ENCODE peak calls at places on chromosomes 12 and 14, in four cellular contexts. F is uterus, V is A549, H is lung. W is an unnamed sample.

GRCh38 chr12:94235894-94236293 is 87.5 kb downstream of the PLXNC1 start:
- DNase-seq in V (no peak), F (no peak), H (no peak), W (no peak)

GRCh38 chr14:102982852-102983470 is 60.5 kb downstream of the AMN start:
- DNase-seq in V (peak), H (no peak), F (no peak), W (no peak)

GRCh38 chr12:15855646-15856045 is 26.5 kb upstream of the STRAP start:
- DNase-seq in F (no peak), H (no peak), V (no peak), W (no peak)

GRCh38 chr12:117518594-117519270 is 157.3 kb upstream of the NOS1 start:
- DNase-seq in V (no peak), H (peak), F (no peak), W (no peak)

GRCh38 chr14:61552196-61552595 is 143.1 kb upstream of the HIF1A start:
- DNase-seq in H (no peak), V (no peak), F (no peak), W (no peak)

GRCh38 chr14:75268638-75269550 is 9.7 kb upstream of the FOS start:
- DNase-seq in F (no peak), H (no peak), V (no peak), W (no peak)

GRCh38 chr12:49046129-49046895 is 14.3 kb downstream of the KMT2D start:
- DNase-seq in F (no peak), H (no peak), V (no peak), W (no peak)

GRCh38 chr14:85867450-85867849 is 337.5 kb downstream of the FLRT2 start:
- DNase-seq in H (no peak), V (peak), F (no peak), W (no peak)

GRCh38 chr14:35161231-35161630 is 38.9 kb downstream of the PRORP start:
- DNase-seq in V (no peak), H (no peak), F (no peak), W (no peak)

GRCh38 chr14:69614592-69614991 is 3.2 kb downstream of the SUSD6 start:
- DNase-seq in H (peak), F (no peak), V (no peak), W (no peak)

GRCh38 chr12:65276923-65277322 is 1.6 kb upstream of the MSRB3 start:
- DNase-seq in H (no peak), V (no peak), F (no peak), W (no peak)

GRCh38 chr12:65277994-65278575 is 398 bp upstream of the MSRB3 start:
- DNase-seq in H (no peak), V (no peak), F (no peak), W (no peak)

GRCh38 chr12:65279387-65280112 is 1.1 kb downstream of the MSRB3 start:
- DNase-seq in H (no peak), V (no peak), F (no peak), W (no peak)

GRCh38 chr12:65280306-65280705 is 1.8 kb downstream of the MSRB3 start:
- DNase-seq in V (no peak), F (no peak), H (no peak), W (no peak)

DNA sequence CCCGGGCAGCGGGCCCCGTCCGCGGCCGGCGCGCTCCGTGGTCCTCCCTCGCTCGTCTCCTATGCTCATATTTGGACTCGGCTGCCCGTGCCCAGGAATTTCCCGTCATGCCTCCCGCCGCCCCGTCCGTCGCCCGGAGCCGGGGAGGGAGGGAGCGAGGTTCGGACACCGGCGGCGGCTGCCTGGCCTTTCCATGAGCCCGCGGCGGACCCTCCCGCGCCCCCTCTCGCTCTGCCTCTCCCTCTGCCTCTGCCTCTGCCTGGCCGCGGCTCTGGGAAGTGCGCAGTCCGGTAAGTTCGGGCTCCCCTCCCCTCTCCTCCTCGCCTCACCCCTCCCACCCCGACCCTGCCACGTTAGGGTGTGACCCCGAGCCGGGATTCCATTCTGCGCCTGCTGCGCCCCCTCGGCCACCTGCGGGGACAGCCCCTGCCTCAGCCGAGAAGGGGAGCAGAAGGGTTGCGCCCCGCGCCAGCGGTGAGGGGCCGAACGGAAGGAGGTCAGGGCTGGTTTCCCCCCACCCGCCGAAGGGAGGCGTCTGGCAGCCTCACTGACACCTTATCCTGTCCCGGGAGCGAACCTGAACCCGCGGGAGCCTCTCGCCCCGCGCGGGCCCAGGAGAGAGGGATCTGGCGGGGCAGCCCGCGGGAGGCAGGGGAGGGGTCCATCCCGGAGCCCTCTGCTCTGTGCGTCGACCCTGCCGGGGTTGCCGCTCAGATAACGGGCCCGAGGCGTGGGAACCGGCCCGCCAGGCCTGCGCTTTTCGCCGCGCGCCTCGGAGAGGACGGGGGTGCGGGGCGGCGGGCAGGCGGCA is at the start of gene MSRB3:
- DNase-seq in H (peak), F (peak), V (peak), W (no peak)
- H3K4me3 ChIP-seq in H (peak), F (peak), V (peak), W (peak)

GRCh38 chr12:108691154-108691994 is 39.9 kb downstream of the CORO1C start:
- DNase-seq in V (peak), H (peak), F (peak), W (peak)

GRCh38 chr12:108690799-108691153 is 40.5 kb downstream of the CORO1C start:
- DNase-seq in V (no peak), F (no peak), H (no peak), W (no peak)

GRCh38 chr12:108690191-108690518 is 41.2 kb downstream of the CORO1C start:
- DNase-seq in F (no peak), H (no peak), V (no peak), W (no peak)

GRCh38 chr12:108691995-108692808 is 39.1 kb downstream of the CORO1C start:
- DNase-seq in F (no peak), H (peak), V (no peak), W (no peak)

GRCh38 chr12:108689314-108690190 is 41.8 kb downstream of the CORO1C start:
- DNase-seq in V (no peak), F (no peak), H (no peak), W (no peak)
- H3K4me3 ChIP-seq in V (no peak), F (no peak), H (no peak), W (no peak)

GRCh38 chr12:3491938-3492867 is 1.2 kb downstream of the PRMT8 start:
- DNase-seq in V (peak), F (peak), H (peak), W (peak)
- H3K4me3 ChIP-seq in V (no peak), F (no peak), H (no peak), W (peak)

GRCh38 chr12:7162691-7163114 is 26.8 kb upstream of the PEX5 start:
- DNase-seq in V (peak), F (no peak), H (peak), W (peak)
- H3K4me3 ChIP-seq in V (no peak), F (no peak), H (no peak), W (no peak)

DNA sequence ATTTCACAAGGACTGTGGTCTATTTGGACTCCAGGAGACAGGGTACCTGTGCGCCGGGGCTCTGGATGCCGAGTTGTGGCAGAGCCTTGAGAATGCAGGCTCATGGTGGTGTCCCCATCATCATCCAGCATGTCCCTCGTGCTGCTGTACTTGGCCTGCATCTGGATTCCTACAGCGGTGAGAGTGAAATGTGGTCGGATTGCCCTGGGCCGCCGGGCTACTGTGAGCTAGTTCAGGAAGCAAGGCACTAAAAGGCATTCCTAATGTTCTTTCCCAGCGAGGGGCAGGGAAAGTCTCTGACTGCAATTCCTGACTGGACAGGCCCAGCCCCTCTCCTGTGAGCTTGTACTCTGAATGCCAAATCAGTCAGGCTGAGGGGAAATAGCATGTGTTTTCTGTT is at the start of gene CLEC1A:
- DNase-seq in V (no peak), F (peak), H (no peak), W (peak)
- H3K4me3 ChIP-seq in V (no peak), F (peak), H (peak), W (no peak)

DNA sequence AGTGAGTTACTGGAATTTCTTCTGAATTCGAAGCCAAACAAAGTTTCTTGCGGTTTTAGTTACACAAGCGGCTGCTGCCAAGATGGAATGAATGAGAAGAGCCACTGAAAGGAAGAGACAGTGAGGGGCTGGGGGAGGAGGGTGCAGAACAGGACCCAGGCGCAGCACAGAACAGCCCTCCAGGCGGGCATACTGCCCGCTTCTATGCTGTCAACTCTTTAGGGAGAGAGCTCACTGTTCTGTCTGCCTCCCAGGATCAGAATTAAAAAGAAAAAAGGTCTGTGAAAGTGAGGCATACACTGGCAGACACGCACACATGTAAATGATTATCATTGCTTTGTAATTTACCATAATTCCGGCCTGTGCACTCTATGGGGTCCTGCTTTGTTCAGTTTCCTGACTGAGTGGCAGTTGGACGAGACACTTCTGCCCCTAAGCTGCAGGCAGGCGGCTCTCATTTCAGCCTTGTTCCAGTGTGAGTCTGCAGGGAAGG is 231.6 kb downstream of the CACNA1C start:
- DNase-seq in F (no peak), V (no peak), H (no peak), W (no peak)
- H3K4me3 ChIP-seq in F (no peak), V (no peak), H (no peak), W (no peak)

GRCh38 chr12:81088221-81088620 is 10.3 kb downstream of the ACSS3 start:
- DNase-seq in H (no peak), V (no peak), F (no peak), W (no peak)

GRCh38 chr12:81085832-81086231 is 8.0 kb downstream of the ACSS3 start:
- DNase-seq in H (no peak), F (no peak), V (no peak), W (no peak)

GRCh38 chr12:81084848-81085350 is 7.0 kb downstream of the ACSS3 start:
- DNase-seq in V (no peak), H (no peak), F (no peak), W (no peak)

GRCh38 chr12:81083906-81084513 is 6.1 kb downstream of the ACSS3 start:
- DNase-seq in F (no peak), V (no peak), H (no peak), W (no peak)

GRCh38 chr12:81086342-81086741 is 8.5 kb downstream of the ACSS3 start:
- DNase-seq in H (no peak), F (no peak), V (no peak), W (no peak)
- H3K4me3 ChIP-seq in H (no peak), F (no peak), V (no peak), W (no peak)